ENCODE peak calls at places on chromosomes 1 and 21, in seven cellular contexts. Z is esophagus muscularis mucosa, V is A549, Q is PC-9, Y is heart left ventricle, H is colonic mucosa, C is ovary. F is an unnamed sample. For H3K4me1, the result is how much of the 10 kb centered on the place peaks cover.

GRCh38 chr1:85330711-85331290 is 54.4 kb upstream of the BCL10 start:
- DNase-seq in Z (no peak), C (no peak), H (no peak), Y (no peak), V (no peak), Q (no peak), F (no peak)

GRCh38 chr1:193325771-193326170 is 139.4 kb upstream of the B3GALT2 start:
- DNase-seq in Q (no peak), V (no peak), C (no peak), H (no peak), Z (no peak), Y (no peak), F (no peak)

GRCh38 chr21:34344584-34344983 is 19.2 kb upstream of the KCNE2 start:
- DNase-seq in V (no peak), H (no peak), C (no peak), Q (no peak), Y (no peak), Z (no peak), F (no peak)

GRCh38 chr21:41241341-41241740 is 73.4 kb downstream of the BACE2 start:
- DNase-seq in Q (no peak), Z (no peak), H (peak), V (no peak), C (no peak), Y (no peak), F (no peak)

GRCh38 chr1:221576268-221576667 is 165.6 kb downstream of the DUSP10 start:
- DNase-seq in H (no peak), Q (no peak), Z (no peak), V (peak), Y (no peak), C (no peak), F (no peak)

GRCh38 chr1:222034790-222035189 is 292.9 kb upstream of the DUSP10 start:
- DNase-seq in C (no peak), Q (no peak), Z (no peak), Y (no peak), H (no peak), V (no peak), F (no peak)

GRCh38 chr1:34378968-34379729 is 202.4 kb downstream of the C1orf94 start:
- DNase-seq in H (no peak), Q (no peak), C (no peak), Z (peak), V (no peak), Y (no peak), F (no peak)

GRCh38 chr1:39189592-39190041 is 14.9 kb upstream of the MACF1 start:
- DNase-seq in Y (no peak), Q (no peak), H (no peak), Z (no peak), V (no peak), C (no peak), F (no peak)

GRCh38 chr1:200737647-200738296 is 921 bp upstream of the CAMSAP2 start:
- DNase-seq in H (no peak), Q (no peak), V (no peak), Y (no peak), C (no peak), Z (no peak), F (no peak)

GRCh38 chr1:48693674-48694347 is 82.9 kb downstream of the BEND5 start:
- DNase-seq in C (no peak), H (no peak), V (no peak), Z (no peak), Y (no peak), Q (no peak), F (no peak)

GRCh38 chr1:76998582-76999189 is 131.4 kb downstream of the ST6GALNAC5 start:
- DNase-seq in H (no peak), Q (no peak), V (peak), C (no peak), Y (no peak), Z (no peak), F (no peak)

DNA sequence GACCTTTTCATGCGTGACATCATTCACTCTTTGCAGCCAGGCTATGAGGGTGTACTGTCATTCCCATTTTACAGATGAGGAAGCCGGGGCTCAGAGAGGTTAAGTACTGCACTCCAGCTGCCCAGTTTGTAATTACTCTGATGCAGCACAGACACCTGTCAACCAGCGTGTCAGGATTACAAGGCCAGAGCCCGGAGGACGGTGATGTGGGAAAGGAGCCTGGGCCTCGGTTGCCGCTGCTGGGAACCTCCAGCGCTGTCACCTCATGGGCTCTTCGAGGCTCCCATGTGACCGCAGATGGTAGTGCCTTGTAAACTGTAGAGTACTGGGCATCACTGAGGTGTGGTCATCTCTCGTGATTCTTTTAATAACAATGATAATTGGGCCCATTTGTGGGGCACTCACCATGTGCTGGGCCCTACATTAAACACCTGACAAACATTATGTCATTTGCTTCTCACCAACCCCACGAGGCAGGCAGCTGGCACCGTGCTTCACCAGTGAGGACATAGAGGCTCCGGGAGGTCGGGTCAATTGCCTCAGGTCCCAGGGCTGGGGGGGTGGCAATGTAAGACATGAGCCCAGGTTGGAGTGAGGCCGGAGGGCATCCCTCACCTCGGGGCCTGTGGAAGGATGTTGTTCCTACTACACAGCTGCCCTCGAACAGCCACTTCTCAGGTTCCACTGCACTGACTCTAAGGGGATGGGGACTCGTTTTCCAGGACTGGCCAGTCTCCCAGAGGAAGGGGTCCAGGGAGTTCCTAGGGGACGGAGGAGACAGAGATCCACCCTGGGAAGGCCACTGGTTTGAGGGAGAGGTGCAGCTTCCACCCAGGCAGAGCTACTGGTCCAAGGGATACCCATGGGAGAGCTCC is 42.8 kb upstream of the PADI1 start:
- DNase-seq in Q (no peak), Y (no peak), Z (no peak), C (no peak), H (no peak), V (no peak), F (no peak)
- H3K4me1 ChIP-seq in Q (under half), Y (under half), Z (under half), C (under half), H (under half), V (under half), F (under half)

GRCh38 chr1:9655836-9656235 is 4.3 kb downstream of the PIK3CD start:
- DNase-seq in Z (no peak), C (no peak), H (no peak), Q (no peak), V (no peak), Y (no peak), F (no peak)

GRCh38 chr1:9653783-9654517 is 2.4 kb downstream of the PIK3CD start:
- DNase-seq in V (no peak), C (no peak), Z (no peak), Q (no peak), H (no peak), Y (no peak), F (no peak)

GRCh38 chr1:9653195-9653782 is 1.8 kb downstream of the PIK3CD start:
- DNase-seq in H (no peak), Q (no peak), Y (no peak), C (no peak), V (no peak), Z (no peak), F (no peak)

GRCh38 chr1:9657521-9658032 is 6.0 kb downstream of the PIK3CD start:
- DNase-seq in C (no peak), H (no peak), Y (no peak), V (no peak), Z (no peak), Q (no peak), F (no peak)

GRCh38 chr1:9655127-9655723 is 3.7 kb downstream of the PIK3CD start:
- DNase-seq in Q (no peak), V (no peak), H (no peak), C (no peak), Z (no peak), Y (no peak), F (no peak)
- H3K4me1 ChIP-seq in Q (under half), V (under half), H (under half), C (under half), Z (under half), Y (under half), F (under half)

GRCh38 chr1:64908567-64908966 is 57.8 kb downstream of the JAK1 start:
- DNase-seq in Q (no peak), H (no peak), V (no peak), Y (no peak), C (no peak), Z (no peak), F (no peak)
- H3K4me1 ChIP-seq in Q (under half), H (under half), V (half or more), Y (under half), C (under half), Z (under half), F (under half)

GRCh38 chr1:226831953-226832352 is 38.5 kb upstream of the PSEN2 start:
- DNase-seq in Q (no peak), V (no peak), C (no peak), Z (peak), H (no peak), Y (no peak), F (no peak)
- H3K4me1 ChIP-seq in Q (under half), V (under half), C (under half), Z (under half), H (under half), Y (under half), F (under half)

GRCh38 chr21:36856643-36857042 is 109.8 kb downstream of the HLCS start:
- DNase-seq in Y (no peak), H (no peak), Q (no peak), C (no peak), V (no peak), Z (no peak), F (no peak)

GRCh38 chr21:36859744-36860501 is 106.5 kb downstream of the HLCS start:
- DNase-seq in Y (peak), H (peak), V (peak), Z (no peak), C (peak), Q (peak), F (peak)

GRCh38 chr21:36861595-36861883 is 104.9 kb downstream of the HLCS start:
- DNase-seq in V (no peak), Z (no peak), H (no peak), C (no peak), Q (no peak), Y (no peak), F (no peak)

GRCh38 chr21:36860736-36861594 is 105.5 kb downstream of the HLCS start:
- DNase-seq in C (no peak), Y (no peak), H (peak), Z (no peak), Q (peak), V (peak), F (no peak)

DNA sequence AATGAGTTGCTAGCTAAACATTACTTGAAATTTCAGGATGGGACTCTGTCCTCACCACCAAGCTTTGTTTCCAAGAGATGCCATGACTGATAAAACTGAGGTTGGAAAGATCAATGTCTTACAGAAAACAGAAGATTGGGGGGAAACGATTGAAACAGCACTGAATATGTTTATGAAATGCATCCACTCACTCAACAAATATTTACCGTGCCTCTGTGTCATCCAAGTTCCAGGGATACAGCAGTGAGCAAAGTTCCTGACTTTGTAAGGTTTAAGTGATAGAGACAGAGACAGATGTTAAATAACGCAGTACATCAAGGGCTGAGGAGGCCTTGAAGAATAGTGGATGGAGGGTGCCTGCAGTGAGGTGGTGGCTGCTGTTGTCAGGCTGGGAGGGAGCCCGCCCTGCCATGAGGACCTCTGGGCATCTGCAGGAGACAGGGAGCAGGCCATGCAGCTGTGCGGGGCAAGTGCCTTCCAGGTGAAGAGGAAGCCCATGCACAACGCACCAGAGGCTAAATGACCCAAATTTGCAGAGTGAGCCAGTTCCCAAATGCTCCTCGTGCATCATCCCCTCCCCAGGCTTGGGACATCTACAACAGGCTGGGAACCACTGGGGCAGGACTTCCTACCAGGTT is 108.0 kb downstream of the HLCS start:
- DNase-seq in H (no peak), Q (no peak), V (peak), Y (no peak), C (no peak), Z (no peak), F (no peak)
- H3K4me1 ChIP-seq in H (under half), Q (under half), V (half or more), Y (under half), C (under half), Z (under half), F (under half)

DNA sequence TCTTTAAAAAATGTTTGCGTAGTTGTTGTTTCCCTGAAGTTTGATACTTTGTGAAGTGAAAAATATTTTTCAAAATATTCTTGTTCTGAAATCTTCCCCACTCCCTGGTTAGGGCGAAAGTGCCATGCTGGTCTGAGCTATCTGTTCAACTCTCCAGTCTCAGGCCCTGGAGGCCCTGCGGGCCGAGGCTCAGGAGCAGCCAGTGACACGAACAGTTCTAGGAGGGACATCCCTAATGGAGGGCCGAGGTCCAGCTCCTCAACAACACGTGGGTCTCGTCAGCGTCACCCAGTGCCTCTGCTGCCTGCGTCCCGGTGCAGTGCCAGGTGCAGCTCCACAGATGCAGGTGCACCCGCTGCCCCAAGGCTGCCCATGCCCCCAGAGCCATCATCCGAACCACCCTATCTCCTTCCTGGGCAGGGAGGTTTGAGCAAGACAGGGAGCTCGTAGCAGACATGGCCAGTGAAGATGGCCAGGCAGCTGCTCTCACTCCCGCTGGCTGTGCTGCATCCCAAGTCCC is 69.7 kb upstream of the COL6A1 start:
- DNase-seq in Y (peak), H (no peak), Z (no peak), Q (no peak), V (no peak), C (no peak), F (no peak)
- H3K4me1 ChIP-seq in Y (under half), H (under half), Z (under half), Q (under half), V (under half), C (under half), F (under half)

DNA sequence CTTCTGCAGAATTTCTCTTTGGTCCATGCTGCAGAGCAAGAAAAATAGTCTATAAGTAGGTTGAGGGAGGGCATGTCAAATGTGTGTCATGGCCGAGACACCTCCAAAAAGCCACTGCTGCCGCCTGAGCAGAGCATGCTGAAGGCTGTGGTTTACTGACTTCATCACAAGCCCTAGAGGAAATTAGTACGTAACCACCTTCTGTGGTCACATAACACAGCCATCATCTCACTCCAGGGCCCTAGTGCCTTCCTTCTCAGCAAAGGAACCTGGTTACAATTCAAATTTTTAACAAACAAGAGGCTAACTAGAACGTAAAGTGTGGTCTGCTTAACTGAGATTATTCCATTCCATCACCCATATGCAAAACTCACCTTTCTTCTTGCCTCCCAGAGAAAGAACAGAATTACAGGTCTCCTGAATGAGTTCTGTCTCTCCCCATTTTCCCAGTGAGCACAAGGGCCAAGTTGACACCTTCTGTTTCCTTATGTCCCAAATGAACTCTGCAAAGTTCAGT is at the start of gene PTPN22:
- DNase-seq in C (no peak), H (peak), Q (peak), Z (no peak), V (no peak), Y (no peak), F (no peak)
- H3K4me1 ChIP-seq in C (under half), H (under half), Q (under half), Z (under half), V (under half), Y (under half), F (under half)

DNA sequence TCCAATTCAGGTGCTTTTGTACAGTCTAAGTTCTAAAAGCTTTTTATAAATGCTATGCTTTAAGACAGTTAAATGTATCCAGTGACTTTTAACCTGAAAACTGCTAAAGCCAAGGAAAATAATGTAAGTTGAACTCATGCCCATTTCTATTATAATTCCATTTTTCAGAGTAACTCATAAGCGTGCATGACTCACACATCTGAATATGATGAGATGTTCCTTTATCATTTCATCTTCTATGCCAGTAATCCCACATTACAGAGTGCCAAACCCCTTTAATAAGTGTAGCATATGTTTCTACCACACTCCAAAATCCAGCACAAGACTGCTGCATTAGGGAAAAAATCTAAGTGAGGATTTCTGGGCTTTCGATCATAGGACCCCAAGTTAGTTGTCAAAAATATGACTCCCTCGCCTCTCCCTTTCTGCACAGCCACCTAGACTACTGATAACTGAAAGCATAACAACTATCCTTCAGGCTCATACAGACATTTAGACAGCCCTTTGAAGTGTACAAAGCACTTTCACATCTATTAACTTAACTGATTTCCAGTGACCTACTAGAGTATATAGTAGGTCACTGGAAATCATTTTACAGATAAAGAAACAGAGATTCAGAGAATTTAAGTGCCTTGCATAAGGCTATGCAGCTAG is 45.3 kb downstream of the JAK1 start:
- DNase-seq in V (no peak), H (no peak), Q (no peak), C (no peak), Z (peak), Y (no peak), F (no peak)
- H3K4me1 ChIP-seq in V (half or more), H (under half), Q (under half), C (under half), Z (half or more), Y (under half), F (under half)

F was measured in NT2/D1.